ENCODE peak calls at places on chromosome 22, in seven cellular contexts. B is right atrium auricular region, Y is upper lobe of right lung, U is colonic mucosa, D is heart right ventricle, J is Panc1, N is PC-9. S is an unnamed sample. For H3K27me3 and H3K9me3, the result is how much of the 10 kb centered on the place peaks cover.

GRCh38 chr22:45397806-45398205 is 15.6 kb downstream of the SMC1B start:
- DNase-seq in J (no peak), U (no peak), D (no peak), N (no peak), Y (no peak), B (no peak), S (no peak)

GRCh38 chr22:47328550-47329243 is 566.2 kb downstream of the TBC1D22A start:
- DNase-seq in J (no peak), U (no peak), B (no peak), Y (no peak), N (peak), D (no peak), S (no peak)

GRCh38 chr22:30253205-30253852 is 6.8 kb upstream of the LIF start:
- DNase-seq in N (peak), Y (peak), D (peak), J (no peak), U (peak), B (peak), S (no peak)

GRCh38 chr22:45521178-45521577 is 18.5 kb downstream of the FBLN1 start:
- DNase-seq in D (no peak), Y (no peak), N (peak), U (no peak), B (no peak), J (no peak), S (no peak)

GRCh38 chr22:45503816-45504702 is 1.4 kb downstream of the FBLN1 start:
- DNase-seq in J (no peak), N (no peak), U (no peak), D (no peak), Y (no peak), B (no peak), S (no peak)

GRCh38 chr22:46828323-46829139 is 66.1 kb downstream of the TBC1D22A start:
- DNase-seq in B (no peak), J (no peak), U (no peak), N (no peak), D (no peak), Y (no peak), S (no peak)

GRCh38 chr22:31652911-31653684 is 8.9 kb downstream of the PISD start:
- DNase-seq in J (no peak), N (no peak), U (no peak), Y (no peak), D (no peak), B (no peak), S (no peak)

GRCh38 chr22:44892803-44893730 is 116.7 kb downstream of the PHF21B start:
- DNase-seq in Y (peak), B (no peak), D (no peak), N (no peak), U (no peak), J (no peak), S (no peak)

GRCh38 chr22:25110846-25111578 is 88.6 kb upstream of the CRYBB3 start:
- DNase-seq in D (peak), J (peak), N (peak), Y (peak), U (peak), B (peak), S (peak)

GRCh38 chr22:18110194-18110943 is at the start of gene TUBA8:
- DNase-seq in Y (peak), J (no peak), N (peak), U (no peak), B (no peak), D (peak), S (no peak)

GRCh38 chr22:17826151-17826550 is 51.9 kb upstream of the BID start:
- DNase-seq in Y (no peak), N (no peak), J (no peak), U (no peak), B (no peak), D (no peak), S (no peak)

GRCh38 chr22:44693756-44694155 is 8.2 kb upstream of the PRR5 start:
- DNase-seq in Y (no peak), U (no peak), J (no peak), D (no peak), N (no peak), B (no peak), S (no peak)

GRCh38 chr22:27637604-27638003 is 164.0 kb downstream of the MN1 start:
- DNase-seq in U (no peak), J (no peak), D (no peak), Y (no peak), N (no peak), B (no peak), S (no peak)

GRCh38 chr22:50341977-50342650 is 1.0 kb upstream of the PPP6R2 start:
- DNase-seq in D (peak), J (peak), B (peak), N (peak), U (peak), Y (peak), S (peak)

GRCh38 chr22:31893460-31893859 is 50.9 kb upstream of the YWHAH start:
- DNase-seq in U (no peak), Y (no peak), N (no peak), D (no peak), B (no peak), J (no peak), S (no peak)

DNA sequence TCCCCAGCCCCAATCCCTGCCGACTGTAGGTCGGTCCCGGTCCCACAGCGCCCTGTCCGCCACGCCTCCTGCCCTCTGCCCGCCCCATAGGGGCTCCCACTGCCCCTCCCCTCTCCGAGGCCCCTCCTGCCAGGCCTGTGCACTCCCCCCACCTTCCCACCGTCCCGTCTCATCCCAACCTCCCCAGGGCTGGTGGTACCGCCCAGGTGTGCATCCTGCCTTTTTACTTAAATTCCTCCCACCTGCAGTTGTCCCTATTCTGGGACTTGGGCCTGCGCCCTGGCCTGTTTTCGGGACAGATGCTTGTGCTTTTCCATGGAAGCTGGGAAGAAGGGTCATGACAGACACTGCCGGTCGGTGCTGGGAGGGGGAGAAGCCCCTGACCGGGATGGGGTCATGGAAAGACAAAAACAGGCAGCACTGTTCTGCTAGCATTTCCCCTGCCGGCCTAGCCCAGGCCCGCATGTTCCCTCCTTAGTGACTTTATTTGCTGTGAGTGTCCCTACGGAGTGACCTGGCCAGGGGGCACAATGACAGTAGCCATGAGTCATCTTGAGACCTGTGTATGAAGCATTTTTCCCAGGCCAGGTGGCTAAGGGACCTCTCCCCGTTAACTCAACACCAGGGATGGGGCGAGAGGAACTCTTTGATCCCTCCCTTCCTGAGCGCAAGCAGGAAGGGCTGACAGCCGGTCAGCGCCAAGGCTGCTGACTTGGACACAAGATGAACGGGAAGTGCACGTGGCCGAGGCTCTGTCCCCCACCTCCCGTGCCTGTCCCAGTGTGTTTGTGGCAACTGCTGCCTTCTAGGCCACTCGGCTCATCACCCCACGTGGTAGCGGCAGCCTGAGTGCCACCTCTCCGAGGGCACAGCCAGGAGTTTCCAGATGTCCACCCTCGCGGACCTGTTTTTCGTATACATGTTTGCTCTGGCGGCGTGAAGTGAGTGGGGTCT is 7.1 kb downstream of the TBX1 start:
- DNase-seq in N (peak), Y (no peak), J (no peak), B (no peak), U (no peak), D (peak), S (no peak)
- H3K27me3 ChIP-seq in N (under half), Y (half or more), J (under half), B (under half), U (half or more), D (half or more), S (under half)

DNA sequence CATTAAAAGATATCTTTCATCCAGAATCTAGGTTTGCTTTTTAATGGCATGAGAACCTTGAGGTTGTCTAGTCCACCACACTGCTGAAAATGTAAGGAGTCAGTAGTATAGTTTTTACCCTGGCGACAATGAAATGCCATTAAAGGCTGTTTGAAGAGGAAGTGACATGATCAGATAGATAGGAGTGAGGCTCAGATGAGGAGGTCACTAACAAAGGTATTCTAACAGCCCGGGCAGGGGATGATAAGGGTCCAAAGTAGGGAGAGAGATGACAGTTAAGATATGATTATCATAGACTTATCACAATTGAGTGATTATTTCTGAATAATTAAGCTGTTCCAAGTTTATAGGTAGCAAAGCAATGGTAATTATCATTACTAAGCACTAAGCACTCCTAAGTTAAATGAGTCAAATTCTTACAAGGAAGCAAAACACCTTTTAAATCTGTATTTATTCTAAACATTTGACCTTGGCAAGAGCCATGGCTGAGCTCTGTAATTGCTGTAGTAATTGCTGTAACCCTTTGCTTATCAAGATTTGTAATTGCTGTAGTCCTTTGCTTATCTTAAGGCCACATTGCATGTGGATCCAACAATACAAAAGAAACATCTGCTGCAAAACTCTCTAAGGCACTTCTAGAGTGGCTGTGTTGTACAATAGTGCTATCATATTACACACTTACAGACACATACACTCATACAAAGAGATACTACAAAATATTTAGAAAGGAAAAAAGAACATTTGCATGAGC is 92.6 kb downstream of the ENTHD1 start:
- DNase-seq in J (no peak), B (no peak), U (no peak), N (no peak), D (no peak), Y (no peak), S (no peak)
- H3K9me3 ChIP-seq in J (under half), B (under half), U (under half), N (under half), D (under half), Y (under half), S (under half)

GRCh38 chr22:37850801-37851200 is 1.6 kb downstream of the EIF3L start:
- DNase-seq in D (no peak), N (no peak), U (no peak), B (no peak), J (no peak), Y (no peak), S (no peak)
- H3K4me3 ChIP-seq in D (no peak), N (peak), U (no peak), B (no peak), J (no peak), Y (no peak), S (peak)

GRCh38 chr22:43434601-43435311 is 22.9 kb downstream of the MPPED1 start:
- DNase-seq in Y (peak), D (no peak), J (no peak), N (no peak), B (no peak), U (no peak), S (no peak)

GRCh38 chr22:43436536-43437267 is 24.9 kb downstream of the MPPED1 start:
- DNase-seq in D (no peak), N (no peak), U (no peak), J (no peak), Y (peak), B (no peak), S (no peak)

GRCh38 chr22:43437871-43438475 is 26.2 kb downstream of the MPPED1 start:
- DNase-seq in B (no peak), N (no peak), D (no peak), J (no peak), Y (peak), U (no peak), S (no peak)

GRCh38 chr22:43433904-43434600 is 22.2 kb downstream of the MPPED1 start:
- DNase-seq in J (no peak), N (no peak), D (no peak), B (no peak), U (no peak), Y (peak), S (no peak)

GRCh38 chr22:43435851-43436535 is 24.2 kb downstream of the MPPED1 start:
- DNase-seq in J (no peak), D (no peak), Y (peak), U (no peak), N (no peak), B (no peak), S (no peak)
- H3K27me3 ChIP-seq in J (under half), D (under half), Y (under half), U (under half), N (half or more), B (under half), S (under half)

GRCh38 chr22:49078076-49078710 is 749.5 kb downstream of the BRD1 start:
- DNase-seq in D (no peak), N (no peak), J (no peak), U (no peak), B (no peak), Y (peak), S (no peak)
- H3K9me3 ChIP-seq in D (under half), N (under half), J (under half), U (under half), B (under half), Y (under half), S (under half)

S was measured in effector memory CD4-positive, alpha-beta T cell.